ENCODE peak calls at places on chromosomes 16 and 17, in five cellular contexts. One of them, this sample, is unnamed.

GRCh38 chr17:11539637-11540036 is 58.6 kb upstream of the DNAH9 start:
- DNase-seq in ureter: no peak
- DNase-seq in EH: no peak
- DNase-seq in renal cortical epithelial cell: no peak
- DNase-seq in kidney tubule cell: no peak
- DNase-seq in this sample: no peak

GRCh38 chr17:31629696-31630470 is 229.2 kb downstream of the COPRS start:
- DNase-seq in kidney tubule cell: no peak
- DNase-seq in ureter: no peak
- DNase-seq in EH: peak
- DNase-seq in renal cortical epithelial cell: no peak
- DNase-seq in this sample: peak

GRCh38 chr17:64002658-64003525 is 4.7 kb downstream of the PRR29 start:
- DNase-seq in kidney tubule cell: no peak
- DNase-seq in EH: no peak
- DNase-seq in renal cortical epithelial cell: no peak
- DNase-seq in ureter: no peak
- DNase-seq in this sample: no peak

GRCh38 chr17:28493467-28493866 is 12.7 kb upstream of the FOXN1 start:
- DNase-seq in EH: peak
- DNase-seq in renal cortical epithelial cell: no peak
- DNase-seq in ureter: no peak
- DNase-seq in kidney tubule cell: peak
- DNase-seq in this sample: no peak

GRCh38 chr17:43079578-43080302 is 45.4 kb downstream of the BRCA1 start:
- DNase-seq in ureter: no peak
- DNase-seq in kidney tubule cell: no peak
- DNase-seq in renal cortical epithelial cell: no peak
- DNase-seq in EH: no peak
- DNase-seq in this sample: no peak

GRCh38 chr16:6032438-6032837 is 934.8 kb upstream of the EEF2KMT start:
- DNase-seq in ureter: no peak
- DNase-seq in renal cortical epithelial cell: no peak
- DNase-seq in EH: peak
- DNase-seq in kidney tubule cell: no peak
- DNase-seq in this sample: peak

GRCh38 chr17:10073905-10074304 is 124.5 kb downstream of the GAS7 start:
- DNase-seq in kidney tubule cell: no peak
- DNase-seq in EH: no peak
- DNase-seq in ureter: no peak
- DNase-seq in renal cortical epithelial cell: no peak
- DNase-seq in this sample: no peak

GRCh38 chr16:30335598-30336474 is 19.3 kb downstream of the CD2BP2 start:
- DNase-seq in ureter: peak
- DNase-seq in kidney tubule cell: peak
- DNase-seq in renal cortical epithelial cell: peak
- DNase-seq in EH: peak
- DNase-seq in this sample: peak

GRCh38 chr17:74484066-74484465 is 17.6 kb downstream of the CD300A start:
- DNase-seq in renal cortical epithelial cell: no peak
- DNase-seq in kidney tubule cell: no peak
- DNase-seq in EH: no peak
- DNase-seq in ureter: no peak
- DNase-seq in this sample: no peak

GRCh38 chr17:39769974-39770587 is 32.3 kb downstream of the GRB7 start:
- DNase-seq in kidney tubule cell: peak
- DNase-seq in EH: peak
- DNase-seq in renal cortical epithelial cell: peak
- DNase-seq in ureter: no peak
- DNase-seq in this sample: no peak

GRCh38 chr16:75733305-75734141 is 7.2 kb upstream of the CPHXL start:
- DNase-seq in renal cortical epithelial cell: peak
- DNase-seq in ureter: peak
- DNase-seq in EH: peak
- DNase-seq in kidney tubule cell: no peak
- DNase-seq in this sample: peak

GRCh38 chr17:10295728-10296343 is 77.0 kb downstream of the MYH13 start:
- DNase-seq in renal cortical epithelial cell: no peak
- DNase-seq in EH: peak
- DNase-seq in kidney tubule cell: peak
- DNase-seq in ureter: no peak
- DNase-seq in this sample: peak

GRCh38 chr16:52141871-52142270 is 405.1 kb downstream of the TOX3 start:
- DNase-seq in renal cortical epithelial cell: no peak
- DNase-seq in kidney tubule cell: no peak
- DNase-seq in ureter: no peak
- DNase-seq in EH: no peak
- DNase-seq in this sample: no peak

GRCh38 chr17:57589151-57590034 is 155.7 kb downstream of the CCDC182 start:
- DNase-seq in EH: no peak
- DNase-seq in renal cortical epithelial cell: peak
- DNase-seq in kidney tubule cell: peak
- DNase-seq in ureter: no peak
- DNase-seq in this sample: no peak